ENCODE peak calls at places on chromosomes 6 and 20, in nine cellular contexts. L is neuronal stem cell; V is NCI-H524; R is HS-5; F is T-helper 17 cell; N is SK-N-SH; M is spleen; Q is ELF-1; E is CD4-positive, CD25-positive, alpha-beta regulatory T cell. Y is an unnamed sample.

GRCh38 chr20:62009322-62009721 is 56.4 kb downstream of the TAF4 start:
- DNase-seq in N (no peak), Q (no peak), R (no peak), V (no peak), F (no peak), E (no peak), L (no peak), M (no peak), Y (no peak)

GRCh38 chr6:143323729-143324465 is 126.6 kb downstream of the ADAT2 start:
- DNase-seq in Q (no peak), N (no peak), R (no peak), E (no peak), L (no peak), V (no peak), M (no peak), F (no peak), Y (no peak)

GRCh38 chr20:5073154-5074049 is 46.4 kb downstream of the PCNA start:
- DNase-seq in R (no peak), F (no peak), Q (peak; percentile 51), E (no peak), V (no peak), L (no peak), M (peak; percentile 86), N (peak; percentile 30), Y (no peak)

GRCh38 chr6:156028310-156029131 is 572.9 kb upstream of the NOX3 start:
- DNase-seq in N (peak; percentile 66), Q (no peak), M (no peak), E (peak; percentile 11), L (no peak), V (no peak), F (peak; percentile 50), R (no peak), Y (no peak)

GRCh38 chr6:46973029-46973428 is 51.3 kb upstream of the ADGRF5 start:
- DNase-seq in M (no peak), E (no peak), V (no peak), N (no peak), L (no peak), F (no peak), Q (no peak), R (no peak), Y (no peak)

GRCh38 chr6:101747160-101747559 is 353.7 kb downstream of the GRIK2 start:
- DNase-seq in V (no peak), R (no peak), E (no peak), F (no peak), N (no peak), Q (no peak), M (no peak), L (no peak), Y (no peak)

GRCh38 chr6:34120953-34121675 is 24.8 kb downstream of the GRM4 start:
- DNase-seq in V (peak; percentile 14), R (no peak), Q (peak; percentile 43), E (no peak), N (peak; percentile 74), L (no peak), F (no peak), M (no peak), Y (no peak)

GRCh38 chr6:7129784-7130569 is 22.2 kb downstream of the RREB1 start:
- DNase-seq in N (no peak), R (no peak), M (peak; percentile 83), F (no peak), E (no peak), Q (no peak), L (no peak), V (no peak), Y (peak; percentile 72)

GRCh38 chr6:106608080-106608668 is 21.1 kb downstream of the RTN4IP1 start:
- DNase-seq in L (peak; percentile 46), M (no peak), Q (peak; percentile 28), F (no peak), R (no peak), E (peak; percentile 15), N (peak; percentile 51), V (peak; percentile 72), Y (peak; percentile 49)

GRCh38 chr6:89087881-89088280 is 7.3 kb downstream of the PNRC1 start:
- DNase-seq in V (no peak), F (no peak), E (no peak), L (no peak), R (no peak), Q (no peak), N (no peak), M (no peak), Y (no peak)

GRCh38 chr20:58012731-58013510 is 215.5 kb downstream of the ANKRD60 start:
- DNase-seq in V (no peak), F (no peak), M (no peak), N (no peak), E (no peak), R (no peak), Q (no peak), L (no peak), Y (no peak)

GRCh38 chr20:19121463-19121862 is 91.0 kb upstream of the SLC24A3 start:
- DNase-seq in F (no peak), N (no peak), R (no peak), L (no peak), E (no peak), V (no peak), M (no peak), Q (no peak), Y (no peak)

GRCh38 chr20:5718896-5719595 is 31.2 kb upstream of the SHLD1 start:
- DNase-seq in N (no peak), F (no peak), M (no peak), E (no peak), Q (no peak), V (no peak), R (no peak), L (no peak), Y (no peak)

GRCh38 chr20:7744411-7744810 is 195.8 kb downstream of the HAO1 start:
- DNase-seq in M (no peak), Q (no peak), N (no peak), E (no peak), V (no peak), F (no peak), L (no peak), R (peak; percentile 95), Y (peak; percentile 89)

GRCh38 chr20:10670521-10671220 is 3.1 kb downstream of the JAG1 start:
- DNase-seq in F (no peak), N (no peak), Q (no peak), M (no peak), L (no peak), E (no peak), R (no peak), V (peak; percentile 26), Y (no peak)

GRCh38 chr6:41707565-41708200 is 27.7 kb downstream of the TFEB start:
- DNase-seq in L (no peak), R (no peak), M (peak; percentile 90), F (peak; percentile 18), V (no peak), Q (no peak), E (no peak), N (no peak), Y (no peak)

GRCh38 chr6:152232494-152233151 is 404.5 kb downstream of the SYNE1 start:
- DNase-seq in E (no peak), V (no peak), L (no peak), M (no peak), Q (peak; percentile 41), F (no peak), R (no peak), N (peak; percentile 28), Y (no peak)

GRCh38 chr6:127879685-127880084 is 21.2 kb downstream of the THEMIS start:
- DNase-seq in R (no peak), V (peak; percentile 79), L (peak; percentile 27), Q (peak; percentile 72), N (no peak), M (peak; percentile 62), F (no peak), E (no peak), Y (no peak)

GRCh38 chr6:19303381-19303780 is 533.8 kb upstream of the ID4 start:
- DNase-seq in E (no peak), R (no peak), L (no peak), V (no peak), M (no peak), N (no peak), Q (no peak), F (no peak), Y (no peak)

GRCh38 chr6:3139090-3139903 is 18.0 kb downstream of the TUBB2A start:
- DNase-seq in M (no peak), E (no peak), F (no peak), L (no peak), Q (peak; percentile 79), V (no peak), N (no peak), R (peak; percentile 68), Y (peak; percentile 82)

GRCh38 chr6:81769834-81770233 is 17.4 kb upstream of the TENT5A start:
- DNase-seq in E (no peak), N (no peak), V (no peak), R (no peak), Q (no peak), F (no peak), L (no peak), M (no peak), Y (peak; percentile 44)

GRCh38 chr6:160102399-160102798 is 19.2 kb upstream of the SLC22A1 start:
- DNase-seq in V (no peak), N (no peak), M (no peak), F (no peak), Q (no peak), R (no peak), L (no peak), E (no peak), Y (no peak)

GRCh38 chr6:158284340-158285210 is 27.7 kb upstream of the TULP4 start:
- DNase-seq in L (peak; percentile 15), E (no peak), R (peak; percentile 30), V (peak; percentile 84), M (no peak), Q (peak; percentile 41), F (no peak), N (no peak), Y (peak; percentile 92)

GRCh38 chr6:124958759-124959354 is 3.4 kb upstream of the RNF217 start:
- DNase-seq in E (no peak), L (no peak), V (no peak), F (no peak), R (peak; percentile 29), M (no peak), Q (no peak), N (no peak), Y (peak; percentile 79)

GRCh38 chr6:8054276-8054675 is 9.9 kb downstream of the BLOC1S5 start:
- DNase-seq in Q (no peak), R (no peak), N (no peak), F (no peak), M (no peak), L (no peak), E (no peak), V (no peak), Y (no peak)

GRCh38 chr20:58349586-58349985 is 39.4 kb upstream of the VAPB start:
- DNase-seq in R (peak; percentile 73), M (no peak), Q (no peak), F (no peak), L (no peak), N (peak; percentile 9), E (no peak), V (no peak), Y (peak; percentile 92)

GRCh38 chr6:35218021-35218420 is 4.3 kb downstream of the SCUBE3 start:
- DNase-seq in M (no peak), N (no peak), Q (peak; percentile 68), F (no peak), E (no peak), R (no peak), V (no peak), L (no peak), Y (no peak)

GRCh38 chr6:166972101-166972500 is 15.8 kb upstream of the RNASET2 start:
- DNase-seq in F (no peak), N (no peak), E (no peak), V (no peak), R (no peak), L (no peak), Q (peak; percentile 20), M (no peak), Y (no peak)

GRCh38 chr6:122746708-122747107 is 32.8 kb upstream of the FABP7 start:
- DNase-seq in V (no peak), Q (no peak), M (no peak), L (no peak), F (no peak), E (no peak), R (no peak), N (no peak), Y (no peak)

GRCh38 chr6:12538881-12539357 is 177.6 kb upstream of the PHACTR1 start:
- DNase-seq in Q (peak; percentile 20), N (no peak), E (no peak), M (peak; percentile 85), V (no peak), F (no peak), R (no peak), L (no peak), Y (no peak)

GRCh38 chr6:33088258-33088930 is 12.6 kb downstream of the HLA-DPB1 start:
- DNase-seq in L (no peak), F (no peak), N (no peak), E (no peak), M (no peak), Q (no peak), V (no peak), R (no peak), Y (no peak)

Y was measured in HCEC 1CT.